ENCODE peak calls at places on chromosomes 2 and 18, in five cellular contexts. One of them, this sample, is unnamed.

GRCh38 chr2:62597323-62597722 is 91.3 kb upstream of the TMEM17 start:
- DNase-seq in suprapubic skin: no peak
- DNase-seq in endothelial cell of umbilical vein: no peak
- DNase-seq in adrenal gland: no peak
- DNase-seq in esophagus squamous epithelium: no peak
- DNase-seq in this sample: no peak

GRCh38 chr2:109377976-109378375 is 235.8 kb downstream of the SEPTIN10 start:
- DNase-seq in suprapubic skin: peak
- DNase-seq in endothelial cell of umbilical vein: no peak
- DNase-seq in adrenal gland: no peak
- DNase-seq in esophagus squamous epithelium: no peak
- DNase-seq in this sample: no peak

GRCh38 chr2:128607981-128608506 is 289.4 kb upstream of the HS6ST1 start:
- DNase-seq in suprapubic skin: peak
- DNase-seq in endothelial cell of umbilical vein: no peak
- DNase-seq in adrenal gland: no peak
- DNase-seq in esophagus squamous epithelium: no peak
- DNase-seq in this sample: peak

GRCh38 chr2:4507706-4508105 is 804.3 kb downstream of the DCDC2C start:
- DNase-seq in suprapubic skin: no peak
- DNase-seq in endothelial cell of umbilical vein: no peak
- DNase-seq in adrenal gland: no peak
- DNase-seq in esophagus squamous epithelium: no peak
- DNase-seq in this sample: no peak

GRCh38 chr2:146128216-146128615 is 1608.3 kb upstream of the ZEB2 start:
- DNase-seq in suprapubic skin: no peak
- DNase-seq in endothelial cell of umbilical vein: no peak
- DNase-seq in adrenal gland: no peak
- DNase-seq in esophagus squamous epithelium: no peak
- DNase-seq in this sample: no peak

GRCh38 chr18:62944454-62944853 is 229.1 kb downstream of the PHLPP1 start:
- DNase-seq in suprapubic skin: no peak
- DNase-seq in endothelial cell of umbilical vein: peak
- DNase-seq in adrenal gland: no peak
- DNase-seq in esophagus squamous epithelium: no peak
- DNase-seq in this sample: no peak

GRCh38 chr2:110114007-110114591 is 1.5 kb downstream of the MALL start:
- DNase-seq in suprapubic skin: peak
- DNase-seq in endothelial cell of umbilical vein: peak
- DNase-seq in adrenal gland: no peak
- DNase-seq in esophagus squamous epithelium: no peak
- DNase-seq in this sample: no peak

GRCh38 chr2:100292022-100292580 is 30.2 kb downstream of the LONRF2 start:
- DNase-seq in suprapubic skin: no peak
- DNase-seq in endothelial cell of umbilical vein: no peak
- DNase-seq in adrenal gland: peak
- DNase-seq in esophagus squamous epithelium: no peak
- DNase-seq in this sample: no peak

GRCh38 chr2:3037196-3038194 is 340.1 kb downstream of the EIPR1 start:
- DNase-seq in suprapubic skin: no peak
- DNase-seq in endothelial cell of umbilical vein: no peak
- DNase-seq in adrenal gland: no peak
- DNase-seq in esophagus squamous epithelium: no peak
- DNase-seq in this sample: no peak

GRCh38 chr2:240250150-240250984 is 109.9 kb upstream of the OTOS start:
- DNase-seq in suprapubic skin: no peak
- DNase-seq in endothelial cell of umbilical vein: no peak
- DNase-seq in adrenal gland: no peak
- DNase-seq in esophagus squamous epithelium: no peak
- DNase-seq in this sample: peak

GRCh38 chr18:13026583-13027270 is 35.6 kb downstream of the CEP192 start:
- DNase-seq in suprapubic skin: no peak
- DNase-seq in endothelial cell of umbilical vein: peak
- DNase-seq in adrenal gland: no peak
- DNase-seq in esophagus squamous epithelium: no peak
- DNase-seq in this sample: no peak

GRCh38 chr2:42795871-42796301 is 3.5 kb upstream of the HAAO start:
- DNase-seq in suprapubic skin: no peak
- DNase-seq in endothelial cell of umbilical vein: peak
- DNase-seq in adrenal gland: no peak
- DNase-seq in esophagus squamous epithelium: no peak
- DNase-seq in this sample: peak

GRCh38 chr2:147033046-147033445 is 811.8 kb upstream of the ACVR2A start:
- DNase-seq in suprapubic skin: no peak
- DNase-seq in endothelial cell of umbilical vein: no peak
- DNase-seq in adrenal gland: no peak
- DNase-seq in esophagus squamous epithelium: no peak
- DNase-seq in this sample: no peak

GRCh38 chr2:223725986-223726970 is 111.1 kb downstream of the AP1S3 start:
- DNase-seq in suprapubic skin: no peak
- DNase-seq in endothelial cell of umbilical vein: no peak
- DNase-seq in adrenal gland: no peak
- DNase-seq in esophagus squamous epithelium: no peak
- DNase-seq in this sample: no peak

GRCh38 chr18:7567487-7568425 is 640 bp downstream of the PTPRM start:
- DNase-seq in suprapubic skin: peak
- DNase-seq in endothelial cell of umbilical vein: peak
- DNase-seq in adrenal gland: peak
- DNase-seq in esophagus squamous epithelium: no peak
- DNase-seq in this sample: peak

GRCh38 chr18:79905389-79905911 is 46.0 kb downstream of the SLC66A2 start:
- DNase-seq in suprapubic skin: peak
- DNase-seq in endothelial cell of umbilical vein: no peak
- DNase-seq in adrenal gland: no peak
- DNase-seq in esophagus squamous epithelium: no peak
- DNase-seq in this sample: peak

GRCh38 chr2:28600176-28600575 is 104.3 kb downstream of the PLB1 start:
- DNase-seq in suprapubic skin: no peak
- DNase-seq in endothelial cell of umbilical vein: no peak
- DNase-seq in adrenal gland: no peak
- DNase-seq in esophagus squamous epithelium: no peak
- DNase-seq in this sample: no peak

GRCh38 chr2:102592601-102593000 is 26.8 kb upstream of the SLC9A2 start:
- DNase-seq in suprapubic skin: no peak
- DNase-seq in endothelial cell of umbilical vein: peak
- DNase-seq in adrenal gland: no peak
- DNase-seq in esophagus squamous epithelium: no peak
- DNase-seq in this sample: no peak

GRCh38 chr2:190334479-190335224 is 8.7 kb upstream of the INPP1 start:
- DNase-seq in suprapubic skin: no peak
- DNase-seq in endothelial cell of umbilical vein: peak
- DNase-seq in adrenal gland: peak
- DNase-seq in esophagus squamous epithelium: no peak
- DNase-seq in this sample: no peak

DNA sequence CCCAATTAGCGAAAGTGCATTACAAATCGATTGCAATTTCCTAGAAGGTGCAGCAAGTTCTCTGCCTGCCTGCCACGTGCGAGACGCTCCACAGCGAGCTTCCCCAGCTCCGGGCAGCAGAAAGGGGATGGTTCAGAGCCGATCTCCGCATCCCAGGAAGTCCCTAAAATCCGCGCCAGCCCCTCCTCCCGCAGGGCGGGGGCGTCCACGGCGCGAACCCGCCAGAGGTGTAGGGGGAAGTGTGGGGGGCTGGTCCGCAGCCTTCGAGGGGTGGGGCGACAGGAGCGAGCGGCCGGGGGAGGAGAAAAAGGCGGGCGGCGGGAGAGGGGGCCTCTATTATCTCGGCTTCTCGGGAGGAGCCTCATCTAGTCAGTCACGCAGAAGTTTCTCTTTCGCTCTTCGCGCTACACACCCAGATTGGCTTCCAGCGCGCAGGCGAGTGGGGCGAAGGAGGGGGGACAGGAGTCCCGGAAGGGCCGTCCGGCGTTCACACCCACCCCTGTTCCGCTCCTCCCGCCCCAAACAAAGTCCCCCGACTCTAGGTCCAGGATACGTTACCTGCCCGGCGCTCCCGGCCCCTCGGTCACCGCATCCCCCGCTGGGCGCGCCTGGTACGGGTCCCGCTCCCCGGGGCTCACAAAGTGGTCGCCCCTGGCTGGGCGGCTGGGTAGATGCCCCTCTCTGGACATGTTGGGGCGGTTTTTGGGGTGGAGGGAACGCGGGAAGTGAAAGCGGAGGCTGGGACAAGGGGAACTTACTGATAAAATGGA is 9.1 kb upstream of the NR4A2 start:
- DNase-seq in suprapubic skin: peak
- DNase-seq in endothelial cell of umbilical vein: peak
- DNase-seq in adrenal gland: peak
- DNase-seq in esophagus squamous epithelium: peak
- DNase-seq in this sample: peak
- TF ChIP-seq POLR2A in suprapubic skin: peak
- TF ChIP-seq POLR2A in endothelial cell of umbilical vein: peak
- TF ChIP-seq POLR2A in adrenal gland: peak
- TF ChIP-seq POLR2A in esophagus squamous epithelium: no peak
- TF ChIP-seq POLR2A in this sample: no peak

GRCh38 chr18:74331404-74331803 is 15.8 kb downstream of the C18orf63 start:
- DNase-seq in suprapubic skin: no peak
- DNase-seq in endothelial cell of umbilical vein: no peak
- DNase-seq in adrenal gland: no peak
- DNase-seq in esophagus squamous epithelium: no peak
- DNase-seq in this sample: no peak
- TF ChIP-seq CTCF in suprapubic skin: no peak
- TF ChIP-seq CTCF in endothelial cell of umbilical vein: no peak
- TF ChIP-seq CTCF in adrenal gland: peak
- TF ChIP-seq CTCF in esophagus squamous epithelium: peak
- TF ChIP-seq CTCF in this sample: no peak

GRCh38 chr2:120934891-120935338 is 199.2 kb downstream of the GLI2 start:
- DNase-seq in suprapubic skin: no peak
- DNase-seq in endothelial cell of umbilical vein: no peak
- DNase-seq in adrenal gland: peak
- DNase-seq in esophagus squamous epithelium: no peak
- DNase-seq in this sample: no peak
- H3K4me3 ChIP-seq in suprapubic skin: no peak
- H3K4me3 ChIP-seq in endothelial cell of umbilical vein: no peak
- H3K4me3 ChIP-seq in adrenal gland: no peak
- H3K4me3 ChIP-seq in esophagus squamous epithelium: no peak
- H3K4me3 ChIP-seq in this sample: no peak

GRCh38 chr2:20129320-20130274 is 78.2 kb upstream of the LAPTM4A start:
- DNase-seq in suprapubic skin: no peak
- DNase-seq in endothelial cell of umbilical vein: no peak
- DNase-seq in adrenal gland: no peak
- DNase-seq in esophagus squamous epithelium: no peak
- DNase-seq in this sample: no peak
- TF ChIP-seq POLR2A in suprapubic skin: no peak
- TF ChIP-seq POLR2A in endothelial cell of umbilical vein: no peak
- TF ChIP-seq POLR2A in adrenal gland: no peak
- TF ChIP-seq POLR2A in esophagus squamous epithelium: no peak
- TF ChIP-seq POLR2A in this sample: no peak

GRCh38 chr2:66772618-66773017 is 337.7 kb downstream of the MEIS1 start:
- DNase-seq in suprapubic skin: no peak
- DNase-seq in endothelial cell of umbilical vein: no peak
- DNase-seq in adrenal gland: no peak
- DNase-seq in esophagus squamous epithelium: no peak
- DNase-seq in this sample: no peak
- TF ChIP-seq CTCF in suprapubic skin: no peak
- TF ChIP-seq CTCF in endothelial cell of umbilical vein: no peak
- TF ChIP-seq CTCF in adrenal gland: no peak
- TF ChIP-seq CTCF in esophagus squamous epithelium: no peak
- TF ChIP-seq CTCF in this sample: no peak

GRCh38 chr2:44652701-44653100 is 288.8 kb upstream of the SIX3 start:
- DNase-seq in suprapubic skin: no peak
- DNase-seq in endothelial cell of umbilical vein: no peak
- DNase-seq in adrenal gland: no peak
- DNase-seq in esophagus squamous epithelium: no peak
- DNase-seq in this sample: no peak

GRCh38 chr2:44645931-44646330 is 284.2 kb downstream of the CAMKMT start:
- DNase-seq in suprapubic skin: no peak
- DNase-seq in endothelial cell of umbilical vein: no peak
- DNase-seq in adrenal gland: no peak
- DNase-seq in esophagus squamous epithelium: no peak
- DNase-seq in this sample: no peak

GRCh38 chr2:44651974-44652373 is 289.5 kb upstream of the SIX3 start:
- DNase-seq in suprapubic skin: no peak
- DNase-seq in endothelial cell of umbilical vein: no peak
- DNase-seq in adrenal gland: no peak
- DNase-seq in esophagus squamous epithelium: no peak
- DNase-seq in this sample: no peak

GRCh38 chr2:44649426-44649825 is 287.7 kb downstream of the CAMKMT start:
- DNase-seq in suprapubic skin: no peak
- DNase-seq in endothelial cell of umbilical vein: no peak
- DNase-seq in adrenal gland: no peak
- DNase-seq in esophagus squamous epithelium: no peak
- DNase-seq in this sample: no peak
- H3K4me3 ChIP-seq in suprapubic skin: no peak
- H3K4me3 ChIP-seq in endothelial cell of umbilical vein: no peak
- H3K4me3 ChIP-seq in adrenal gland: no peak
- H3K4me3 ChIP-seq in esophagus squamous epithelium: no peak
- H3K4me3 ChIP-seq in this sample: no peak

DNA sequence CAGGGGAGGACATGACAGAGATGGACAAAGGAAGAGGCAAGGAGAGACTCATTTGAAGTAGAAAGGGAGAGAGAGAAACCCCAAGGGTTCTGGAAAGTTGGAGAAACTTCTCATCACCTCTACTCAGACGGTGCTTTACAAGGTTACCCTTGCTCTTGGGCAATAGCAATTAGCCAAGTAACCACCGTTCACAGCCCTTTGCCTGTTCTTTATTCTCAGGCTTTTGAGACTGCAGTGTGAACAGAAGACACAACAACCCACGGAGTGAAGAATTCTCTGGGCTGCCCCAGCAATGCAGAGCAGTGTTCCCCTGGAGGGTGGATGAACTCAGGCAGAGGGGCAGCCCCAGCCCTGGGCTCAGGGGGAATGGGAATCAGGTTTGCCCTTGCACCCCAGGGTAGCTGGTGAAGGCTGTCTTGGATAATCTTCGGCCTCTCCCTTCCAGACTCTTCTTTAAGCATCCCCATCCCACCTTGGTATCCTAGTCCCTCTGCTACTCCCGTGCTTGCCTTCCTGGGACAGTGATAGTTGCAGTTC is 69.1 kb downstream of the MCFD2 start:
- DNase-seq in suprapubic skin: no peak
- DNase-seq in endothelial cell of umbilical vein: no peak
- DNase-seq in adrenal gland: no peak
- DNase-seq in esophagus squamous epithelium: no peak
- DNase-seq in this sample: no peak
- TF ChIP-seq POLR2A in suprapubic skin: no peak
- TF ChIP-seq POLR2A in endothelial cell of umbilical vein: no peak
- TF ChIP-seq POLR2A in adrenal gland: no peak
- TF ChIP-seq POLR2A in esophagus squamous epithelium: no peak
- TF ChIP-seq POLR2A in this sample: no peak